ENCODE peak calls at places on chromosomes 1 and 21, in nine cellular contexts. Q is neural progenitor cell, L is MM.1S, T is GM23248, X is fibroblast of lung, Z is HCT116, G is neuronal stem cell, K is OCI-LY7, H is DND-41. S is an unnamed sample.

GRCh38 chr1:77655431-77655974 is 27.0 kb downstream of the ZZZ3 start:
- DNase-seq in Q (no peak), G (no peak), K (no peak), T (no peak), H (no peak), L (no peak), X (no peak), Z (no peak), S (no peak)

GRCh38 chr21:20617130-20617529 is 381.1 kb upstream of the NCAM2 start:
- DNase-seq in Z (no peak), H (no peak), Q (peak; percentile 55), L (no peak), G (peak; percentile 0), T (no peak), X (no peak), K (no peak), S (no peak)

GRCh38 chr1:151292207-151293030 is 10.3 kb downstream of the ZNF687 start:
- DNase-seq in T (no peak), H (peak; percentile 33), K (no peak), X (no peak), Q (no peak), Z (no peak), G (no peak), L (no peak), S (peak; percentile 87)

GRCh38 chr1:4655674-4656532 is 1.5 kb downstream of the AJAP1 start:
- DNase-seq in H (peak; percentile 7), Z (no peak), K (peak; percentile 61), T (peak; percentile 56), Q (peak; percentile 89), G (peak; percentile 70), L (no peak), X (no peak), S (peak; percentile 96)

GRCh38 chr1:51919684-51920083 is 41.2 kb upstream of the NRDC start:
- DNase-seq in H (no peak), L (no peak), Z (no peak), T (no peak), X (no peak), K (no peak), Q (peak; percentile 15), G (no peak), S (no peak)

GRCh38 chr1:78003882-78004718 is 639 bp upstream of the DNAJB4 start:
- DNase-seq in X (peak; percentile 83), T (peak; percentile 81), L (peak; percentile 75), H (peak; percentile 77), K (peak; percentile 75), G (peak; percentile 27), Q (peak; percentile 77), Z (peak; percentile 88), S (no peak)

GRCh38 chr1:233005703-233006102 is 55.3 kb downstream of the NTPCR start:
- DNase-seq in H (no peak), K (no peak), X (no peak), G (no peak), Q (no peak), L (no peak), T (peak; percentile 56), Z (no peak), S (peak; percentile 39)

GRCh38 chr1:194184402-194184801 is 998.0 kb upstream of the B3GALT2 start:
- DNase-seq in Z (no peak), L (no peak), H (no peak), K (no peak), X (peak; percentile 6), G (no peak), T (no peak), Q (no peak), S (no peak)

GRCh38 chr1:91655912-91656449 is 155.3 kb downstream of the CDC7 start:
- DNase-seq in T (no peak), K (no peak), L (no peak), Q (no peak), X (no peak), Z (no peak), H (no peak), G (no peak), S (no peak)

GRCh38 chr1:41802532-41803501 is 115.9 kb downstream of the HIVEP3 start:
- DNase-seq in T (peak; percentile 22), Q (no peak), H (no peak), X (no peak), K (peak; percentile 41), L (peak; percentile 91), G (no peak), Z (no peak), S (peak; percentile 31)

GRCh38 chr1:10646347-10646861 is 150.0 kb downstream of the CASZ1 start:
- DNase-seq in G (no peak), H (no peak), K (peak; percentile 8), T (peak; percentile 76), L (no peak), Q (no peak), Z (peak; percentile 33), X (peak; percentile 56), S (peak; percentile 99)

GRCh38 chr1:85628791-85629531 is 48.4 kb downstream of the CCN1 start:
- DNase-seq in Z (peak; percentile 62), Q (peak; percentile 54), K (no peak), L (no peak), H (no peak), G (no peak), X (peak; percentile 91), T (peak; percentile 61), S (peak; percentile 85)

GRCh38 chr1:166471359-166471758 is 304.6 kb upstream of the FAM78B start:
- DNase-seq in K (no peak), T (no peak), X (no peak), Q (peak; percentile 12), Z (no peak), L (no peak), G (no peak), H (no peak), S (no peak)

GRCh38 chr1:180967558-180967957 is 54.9 kb downstream of the KIAA1614 start:
- DNase-seq in Z (no peak), L (no peak), H (no peak), K (no peak), X (no peak), Q (no peak), G (no peak), T (no peak), S (no peak)

GRCh38 chr1:16204216-16204615 is 8.2 kb downstream of the ARHGEF19 start:
- DNase-seq in H (no peak), Q (no peak), G (no peak), X (no peak), K (no peak), T (no peak), L (no peak), Z (no peak), S (peak; percentile 64)
- H2AFZ ChIP-seq in H (no peak overlapping the region), Q (no peak overlapping the region), G (no peak overlapping the region), X (no peak overlapping the region), K (no peak overlapping the region), T (no peak overlapping the region), L (no peak overlapping the region), Z (no peak overlapping the region), S (no peak overlapping the region)

GRCh38 chr1:44408181-44409018 is 3.3 kb downstream of the RNF220 start:
- DNase-seq in T (no peak), K (no peak), H (no peak), X (peak; percentile 25), Q (peak; percentile 87), Z (no peak), L (peak; percentile 31), G (peak; percentile 64), S (no peak)

GRCh38 chr1:44407430-44408180 is 2.5 kb downstream of the RNF220 start:
- DNase-seq in G (no peak), L (no peak), H (no peak), Q (peak; percentile 70), X (no peak), Z (no peak), K (no peak), T (no peak), S (no peak)

GRCh38 chr1:44405041-44405803 is at the start of gene RNF220:
- DNase-seq in H (no peak), T (peak; percentile 65), K (no peak), Z (peak; percentile 79), X (peak; percentile 57), Q (peak; percentile 85), G (peak; percentile 78), L (no peak), S (peak; percentile 93)

GRCh38 chr1:44406761-44407429 is 1.8 kb downstream of the RNF220 start:
- DNase-seq in H (no peak), T (peak; percentile 31), Z (no peak), G (peak; percentile 59), Q (peak; percentile 68), X (no peak), K (no peak), L (no peak), S (no peak)

DNA sequence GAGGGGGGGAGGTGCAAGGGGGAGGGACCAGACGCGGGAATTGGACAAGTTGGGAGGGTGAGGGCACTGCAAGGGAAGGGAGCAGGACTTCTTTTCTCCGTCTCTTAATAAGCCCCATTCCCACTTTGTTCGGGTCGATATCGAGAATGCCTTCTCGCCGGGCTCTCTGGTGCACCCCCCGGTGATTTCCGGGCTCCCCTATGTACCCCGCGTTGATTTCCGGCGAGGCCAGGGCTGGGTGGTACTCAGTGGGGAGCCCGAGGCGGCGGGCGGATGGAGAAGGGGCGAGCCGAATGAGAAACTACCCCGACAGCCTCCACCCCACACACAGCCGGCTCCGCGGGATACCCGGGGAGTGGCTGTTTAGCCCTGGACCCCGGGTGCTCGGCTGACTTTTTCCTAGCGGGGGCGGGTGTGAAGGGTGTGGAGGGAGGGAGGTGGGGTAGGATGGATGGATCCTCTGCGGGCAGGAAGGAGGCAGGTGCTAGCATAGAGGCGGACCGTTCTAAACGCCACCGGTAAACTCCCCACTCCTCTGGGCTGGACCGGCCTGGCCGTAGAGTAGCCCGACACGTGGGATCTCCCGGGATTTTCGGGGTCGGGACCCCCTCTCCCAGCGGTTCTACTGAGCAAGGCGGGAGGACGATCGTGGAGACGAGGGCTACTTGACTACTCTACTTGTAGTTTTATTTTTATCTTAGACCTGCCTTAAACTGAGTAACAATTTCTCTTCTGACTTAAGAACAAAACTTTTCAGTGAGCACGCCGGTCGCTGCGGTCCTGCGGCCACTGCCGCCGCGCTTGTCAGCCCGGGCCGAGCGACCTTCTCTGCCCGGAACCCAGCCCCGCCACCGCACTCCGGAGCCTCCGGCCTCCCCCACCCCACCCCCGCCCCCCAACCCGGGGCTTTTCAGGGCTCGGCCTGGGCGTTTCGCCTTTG is 1.0 kb downstream of the RNF220 start:
- DNase-seq in Q (peak; percentile 54), K (no peak), G (no peak), H (no peak), X (peak; percentile 23), T (peak; percentile 30), L (no peak), Z (no peak), S (peak; percentile 87)
- H2AFZ ChIP-seq in Q (peak overlapping the region; percentile 75), K (no peak overlapping the region), G (peak overlapping the region; percentile 70), H (no peak overlapping the region), X (no peak overlapping the region), T (peak overlapping the region; percentile 67), L (no peak overlapping the region), Z (no peak overlapping the region), S (peak overlapping the region; percentile 10)

DNA sequence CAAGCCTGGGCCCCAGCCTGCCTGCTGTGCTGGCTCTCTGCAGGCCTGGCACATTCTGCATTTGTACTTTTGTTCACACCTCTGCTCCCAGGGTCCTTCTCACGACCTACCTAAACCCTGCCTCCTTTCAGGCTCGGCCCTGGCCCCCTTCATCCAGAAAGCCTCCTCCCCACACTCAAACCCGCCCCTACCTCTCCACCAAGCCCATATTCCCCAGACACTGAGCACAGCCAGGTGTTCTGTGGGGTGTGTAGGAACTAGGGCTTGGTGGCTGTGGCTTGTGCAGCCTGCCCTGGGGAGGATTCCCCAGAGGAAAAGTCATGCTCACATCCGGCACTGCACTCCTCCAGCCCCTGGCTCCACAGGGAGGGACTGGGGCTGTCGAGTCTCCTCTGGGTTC is 8.2 kb upstream of the MIXL1 start:
- DNase-seq in Q (no peak), H (no peak), G (no peak), Z (no peak), X (no peak), L (no peak), T (no peak), K (peak; percentile 61), S (no peak)
- H2AFZ ChIP-seq in Q (peak overlapping the region; percentile 84), H (peak overlapping the region; percentile 26), G (peak overlapping the region; percentile 20), Z (no peak overlapping the region), X (no peak overlapping the region), L (no peak overlapping the region), T (no peak overlapping the region), K (peak overlapping the region; percentile 35), S (no peak overlapping the region)

GRCh38 chr1:94962745-94963265 is 35.9 kb upstream of the CNN3 start:
- DNase-seq in T (peak; percentile 54), H (peak; percentile 73), Q (no peak), K (peak; percentile 86), Z (no peak), X (peak; percentile 65), G (no peak), L (peak; percentile 51), S (no peak)
- H2AFZ ChIP-seq in T (peak overlapping the region; percentile 95), H (peak overlapping the region; percentile 96), Q (no peak overlapping the region), K (peak overlapping the region; percentile 92), Z (no peak overlapping the region), X (peak overlapping the region; percentile 91), G (no peak overlapping the region), L (peak overlapping the region; percentile 77), S (peak overlapping the region; percentile 96)

S was measured in osteoblast.